ENCODE peak calls at places on chromosomes 2 and 18, in eight cellular contexts. R is T-helper 2 cell; B is stimulated activated CD8-positive, alpha-beta memory T cell treated with anti-CD3 and anti-CD28 coated beads, Interleukin-2, amount 100 ng/mL, for 48 hours; J is M059J; S is activated naive CD4-positive, alpha-beta T cell treated with Interleukin-2 at 50 U/mL for 16 hours; V is GM20000; D is NCI-H2171; I is endodermal cell. K is an unnamed sample.

GRCh38 chr2:145688156-145688555 is 1168.2 kb upstream of the ZEB2 start:
- DNase-seq in R (no peak), B (no peak), J (no peak), S (no peak), V (no peak), D (peak; percentile 42), I (no peak), K (no peak)

GRCh38 chr2:160576054-160576499 is 82.5 kb upstream of the RBMS1 start:
- DNase-seq in R (no peak), B (no peak), J (no peak), S (no peak), V (no peak), D (no peak), I (no peak), K (peak; percentile 8)

GRCh38 chr18:48839819-48840490 is 110.8 kb downstream of the SMAD7 start:
- DNase-seq in R (no peak), B (no peak), J (no peak), S (no peak), V (no peak), D (no peak), I (no peak), K (no peak)

GRCh38 chr2:88117976-88118375 is 9.9 kb downstream of the FABP1 start:
- DNase-seq in R (no peak), B (no peak), J (no peak), S (no peak), V (no peak), D (no peak), I (no peak), K (peak; percentile 14)

GRCh38 chr2:102736174-102736606 is 25.6 kb upstream of the TMEM182 start:
- DNase-seq in R (no peak), B (no peak), J (peak; percentile 29), S (no peak), V (peak; percentile 69), D (peak; percentile 28), I (no peak), K (peak; percentile 29)

GRCh38 chr2:54482725-54483124 is 26.6 kb downstream of the SPTBN1 start:
- DNase-seq in R (no peak), B (no peak), J (peak; percentile 94), S (no peak), V (no peak), D (no peak), I (peak; percentile 74), K (peak; percentile 28)

GRCh38 chr2:228352048-228352447 is 170.6 kb upstream of the SPHKAP start:
- DNase-seq in R (no peak), B (no peak), J (no peak), S (no peak), V (no peak), D (no peak), I (no peak), K (no peak)

GRCh38 chr2:37471994-37472393 is 127.6 kb downstream of the QPCT start:
- DNase-seq in R (no peak), B (no peak), J (peak; percentile 90), S (no peak), V (no peak), D (no peak), I (no peak), K (peak; percentile 86)

GRCh38 chr18:31102020-31102684 is at the start of gene DSC2:
- DNase-seq in R (no peak), B (no peak), J (no peak), S (no peak), V (no peak), D (no peak), I (peak; percentile 90), K (peak; percentile 34)

GRCh38 chr18:22149710-22150109 is 19.7 kb upstream of the GATA6 start:
- DNase-seq in R (no peak), B (no peak), J (no peak), S (no peak), V (no peak), D (no peak), I (no peak), K (no peak)

GRCh38 chr2:69180974-69181373 is 168.0 kb downstream of the ANTXR1 start:
- DNase-seq in R (no peak), B (no peak), J (no peak), S (no peak), V (no peak), D (no peak), I (no peak), K (no peak)

GRCh38 chr2:206230060-206230890 is 44.2 kb upstream of the ZDBF2 start:
- DNase-seq in R (no peak), B (no peak), J (peak; percentile 46), S (no peak), V (no peak), D (peak; percentile 75), I (peak; percentile 84), K (no peak)

GRCh38 chr2:25342372-25343186 is 854 bp upstream of the DNMT3A start:
- DNase-seq in R (peak; percentile 80), B (peak; percentile 72), J (peak; percentile 71), S (peak; percentile 84), V (peak; percentile 95), D (peak; percentile 66), I (peak; percentile 98), K (peak; percentile 81)

GRCh38 chr2:23385351-23385747 is 370 bp downstream of the KLHL29 start:
- DNase-seq in R (no peak), B (no peak), J (peak; percentile 48), S (peak; percentile 16), V (no peak), D (peak; percentile 32), I (peak; percentile 79), K (peak; percentile 35)

GRCh38 chr2:58006256-58006951 is 40.2 kb upstream of the VRK2 start:
- DNase-seq in R (no peak), B (no peak), J (no peak), S (no peak), V (peak; percentile 23), D (no peak), I (no peak), K (no peak)

GRCh38 chr2:46434851-46435273 is 44.5 kb upstream of the TMEM247 start:
- DNase-seq in R (no peak), B (no peak), J (peak; percentile 62), S (no peak), V (no peak), D (no peak), I (no peak), K (no peak)

GRCh38 chr2:225165052-225165451 is 122.8 kb upstream of the DOCK10 start:
- DNase-seq in R (no peak), B (no peak), J (peak; percentile 75), S (no peak), V (no peak), D (no peak), I (no peak), K (peak; percentile 54)

GRCh38 chr2:152615177-152615576 is 102.1 kb downstream of the PRPF40A start:
- DNase-seq in R (no peak), B (no peak), J (no peak), S (no peak), V (no peak), D (no peak), I (no peak), K (no peak)

GRCh38 chr2:145431181-145431951 is 911.4 kb upstream of the ZEB2 start:
- DNase-seq in R (no peak), B (no peak), J (no peak), S (no peak), V (no peak), D (peak; percentile 97), I (peak; percentile 67), K (peak; percentile 39)

GRCh38 chr2:180604077-180604476 is 376.3 kb upstream of the UBE2E3 start:
- DNase-seq in R (no peak), B (no peak), J (peak; percentile 19), S (no peak), V (peak; percentile 10), D (no peak), I (peak; percentile 77), K (peak; percentile 62)

GRCh38 chr2:6372317-6372903 is 493.3 kb downstream of the CMPK2 start:
- DNase-seq in R (no peak), B (no peak), J (peak; percentile 36), S (no peak), V (no peak), D (no peak), I (no peak), K (no peak)

GRCh38 chr2:205527801-205528200 is 154.5 kb upstream of the NRP2 start:
- DNase-seq in R (no peak), B (no peak), J (no peak), S (no peak), V (no peak), D (no peak), I (no peak), K (peak; percentile 34)

GRCh38 chr2:134254836-134255235 is 964 bp downstream of the MGAT5 start:
- DNase-seq in R (no peak), B (no peak), J (no peak), S (no peak), V (no peak), D (no peak), I (no peak), K (no peak)

GRCh38 chr2:41483221-41483620 is 564.6 kb upstream of the PKDCC start:
- DNase-seq in R (no peak), B (no peak), J (no peak), S (no peak), V (no peak), D (no peak), I (no peak), K (no peak)

K was measured in PC-3.